ENCODE peak calls at places on chromosomes 4 and X, in four cellular contexts. V is fibroblast of mammary gland, R is B cell, H is RWPE1. C is an unnamed sample.

GRCh38 chr4:1910643-1911042 is 39.5 kb downstream of the NSD2 start:
- DNase-seq in H (peak; percentile 17), V (peak; percentile 72), R (no peak), C (no peak)

GRCh38 chrX:107374116-107374515 is 75.3 kb upstream of the FRMPD3 start:
- DNase-seq in R (no peak), V (no peak), H (no peak), C (no peak)

GRCh38 chr4:11198516-11199305 is 230.0 kb downstream of the HS3ST1 start:
- DNase-seq in R (no peak), V (no peak), H (no peak), C (no peak)

GRCh38 chr4:142917678-142918077 is 71.6 kb upstream of the INPP4B start:
- DNase-seq in H (no peak), V (no peak), R (no peak), C (no peak)

GRCh38 chr4:54657556-54658313 is at the start of gene KIT:
- DNase-seq in V (no peak), R (no peak), H (peak; percentile 16), C (peak; percentile 87)

GRCh38 chr4:54637325-54637724 is 20.4 kb upstream of the KIT start:
- DNase-seq in H (no peak), V (no peak), R (no peak), C (no peak)

GRCh38 chr4:3836802-3837601 is 70.8 kb downstream of the ADRA2C start:
- DNase-seq in R (no peak), V (no peak), H (peak; percentile 11), C (no peak)

GRCh38 chr4:2220016-2220620 is 21.8 kb downstream of the HAUS3 start:
- DNase-seq in V (peak; percentile 64), H (peak; percentile 37), R (peak; percentile 79), C (peak; percentile 90)

GRCh38 chr4:18202510-18202909 is 181.0 kb upstream of the LCORL start:
- DNase-seq in R (no peak), H (no peak), V (no peak), C (no peak)

GRCh38 chr4:55272576-55272975 is 73.5 kb upstream of the SRD5A3 start:
- DNase-seq in V (no peak), H (no peak), R (no peak), C (no peak)

GRCh38 chr4:107094976-107095375 is 58.9 kb upstream of the DKK2 start:
- DNase-seq in H (no peak), V (peak; percentile 22), R (no peak), C (no peak)

GRCh38 chr4:24507439-24507838 is 76.9 kb downstream of the DHX15 start:
- DNase-seq in R (no peak), H (no peak), V (no peak), C (no peak)

GRCh38 chr4:107131295-107131694 is 95.2 kb upstream of the DKK2 start:
- DNase-seq in R (no peak), V (peak; percentile 62), H (no peak), C (no peak)

GRCh38 chrX:24464498-24464835 is 619 bp upstream of the PDK3 start:
- DNase-seq in R (no peak), H (no peak), V (no peak), C (no peak)

GRCh38 chr4:145938618-145939177 is at the start of gene ZNF827:
- DNase-seq in H (peak; percentile 18), R (peak; percentile 75), V (peak; percentile 73), C (no peak)

GRCh38 chr4:158873795-158874359 is 105.1 kb downstream of the FNIP2 start:
- DNase-seq in H (peak; percentile 60), V (peak; percentile 71), R (no peak), C (no peak)

GRCh38 chrX:153438522-153438921 is 7.3 kb downstream of the TREX2 start:
- DNase-seq in V (peak; percentile 35), H (no peak), R (no peak), C (no peak)

GRCh38 chr4:37970702-37971101 is 10.5 kb downstream of the PTTG2 start:
- DNase-seq in V (peak; percentile 42), H (peak; percentile 46), R (peak; percentile 76), C (no peak)

GRCh38 chr4:56405016-56405415 is 17.7 kb upstream of the AASDH start:
- DNase-seq in R (no peak), H (no peak), V (no peak), C (no peak)

GRCh38 chrX:110167952-110168451 is 149.9 kb downstream of the AMMECR1 start:
- DNase-seq in R (no peak), V (no peak), H (no peak), C (no peak)
- TF ChIP-seq CTCF in R (peak; percentile 51), V (peak; percentile 45), H (peak; percentile 18), C (peak; percentile 67)

GRCh38 chr4:140253556-140254027 is 99.6 kb upstream of the MAML3 start:
- DNase-seq in H (no peak), R (no peak), V (no peak), C (no peak)
- TF ChIP-seq CTCF in H (peak; percentile 48), R (no peak), V (no peak), C (no peak)

DNA sequence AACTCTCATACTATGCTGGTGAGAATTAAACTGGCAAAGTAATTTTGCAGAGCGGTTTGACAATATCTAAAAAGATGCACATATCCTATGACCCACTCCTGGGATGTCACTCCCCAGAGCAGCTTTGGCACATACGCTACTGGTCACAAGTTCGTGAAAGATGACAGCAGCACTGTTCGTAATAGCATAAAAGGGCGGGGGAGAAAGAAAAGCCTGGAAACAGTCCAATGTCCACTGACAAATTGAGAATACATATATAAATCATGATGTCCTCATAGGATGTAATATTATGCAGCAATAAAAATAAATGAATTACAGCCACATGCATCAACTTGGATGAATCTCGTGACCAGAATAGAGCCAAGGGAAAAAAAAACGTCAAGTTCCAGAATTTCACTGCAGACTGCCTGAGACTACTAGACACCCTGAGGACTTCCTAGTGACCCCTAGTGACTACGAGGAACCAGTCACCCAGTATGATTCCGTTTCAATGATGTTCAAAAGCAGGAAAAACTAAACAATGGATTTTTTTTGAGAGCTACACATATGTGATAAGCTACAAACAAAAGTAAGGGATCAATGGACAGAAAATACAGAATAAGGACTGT is 1.8 kb downstream of the PCSK1N start:
- DNase-seq in V (no peak), R (no peak), H (no peak), C (no peak)
- TF ChIP-seq CTCF in V (no peak), R (no peak), H (no peak), C (no peak)

GRCh38 chrX:11424903-11425674 is 131.9 kb downstream of the AMELX start:
- DNase-seq in V (no peak), H (no peak), R (no peak), C (no peak)
- TF ChIP-seq CTCF in V (no peak), H (no peak), R (no peak), C (no peak)

C was measured in osteocyte.